ENCODE peak calls at places on chromosomes 4 and X, in four cellular contexts. S is GM12878, J is GM12891, C is K562. W is an unnamed sample.

GRCh38 chr4:180449395-180449956 is 1793.7 kb upstream of the TENM3 start:
- DNase-seq in S (no peak), J (peak), C (no peak), W (peak)

GRCh38 chr4:84673475-84674230 is 90.7 kb downstream of the CDS1 start:
- DNase-seq in J (no peak), C (no peak), S (no peak), W (no peak)

GRCh38 chr4:168540086-168540864 is 43.4 kb downstream of the PALLD start:
- DNase-seq in S (no peak), J (no peak), C (no peak), W (no peak)

GRCh38 chr4:166021617-166022016 is 148.6 kb downstream of the TLL1 start:
- DNase-seq in S (no peak), J (no peak), C (no peak), W (no peak)

GRCh38 chrX:154779261-154779660 is 16.6 kb downstream of the DKC1 start:
- DNase-seq in C (no peak), S (no peak), J (no peak), W (peak)

GRCh38 chr4:166432842-166433241 is 559.8 kb downstream of the TLL1 start:
- DNase-seq in C (no peak), J (no peak), S (no peak), W (no peak)

GRCh38 chrX:129748265-129748664 is 9.5 kb downstream of the XPNPEP2 start:
- DNase-seq in J (no peak), C (no peak), S (no peak), W (peak)

GRCh38 chrX:46554942-46555341 is 9.7 kb upstream of the ZNF674 start:
- DNase-seq in J (no peak), C (no peak), S (no peak), W (no peak)

GRCh38 chr4:52868138-52868537 is 6.0 kb downstream of the RASL11B start:
- DNase-seq in C (no peak), J (no peak), S (no peak), W (no peak)

GRCh38 chr4:98838977-98839618 is 89.8 kb downstream of the EIF4E start:
- DNase-seq in J (no peak), C (peak), S (no peak), W (peak)

GRCh38 chrX:1423215-1423614 is 29.5 kb downstream of the ASMTL start:
- DNase-seq in C (no peak), S (no peak), J (no peak), W (no peak)

GRCh38 chrX:17738002-17738713 is 865 bp downstream of the SCML1 start:
- DNase-seq in S (no peak), C (no peak), J (no peak), W (no peak)

GRCh38 chr4:23775694-23776093 is 114.2 kb downstream of the PPARGC1A start:
- DNase-seq in C (no peak), S (no peak), J (no peak), W (no peak)

DNA sequence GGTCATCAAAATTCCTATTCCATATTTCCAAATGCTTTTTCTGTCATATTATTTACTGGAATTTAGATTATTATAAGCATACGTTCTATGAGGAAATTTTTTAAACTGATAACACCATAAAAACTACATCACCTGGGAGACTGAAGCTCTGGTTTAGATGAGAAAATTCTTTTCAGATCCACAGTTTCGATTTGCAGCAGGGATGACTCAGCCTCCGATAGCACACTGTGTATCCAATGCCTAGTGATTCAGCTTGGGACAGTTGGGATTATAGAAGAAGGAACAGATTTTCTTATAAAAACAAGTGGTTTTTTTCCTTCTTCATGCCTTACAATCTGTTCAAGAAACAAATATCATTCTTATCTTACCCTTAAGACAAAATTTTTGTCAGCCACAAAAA is 129.0 kb downstream of the FBXO8 start:
- DNase-seq in S (no peak), C (peak), J (no peak), W (no peak)
- TF ChIP-seq SPI1 in S (no peak), C (no peak), J (no peak), W (no peak)

DNA sequence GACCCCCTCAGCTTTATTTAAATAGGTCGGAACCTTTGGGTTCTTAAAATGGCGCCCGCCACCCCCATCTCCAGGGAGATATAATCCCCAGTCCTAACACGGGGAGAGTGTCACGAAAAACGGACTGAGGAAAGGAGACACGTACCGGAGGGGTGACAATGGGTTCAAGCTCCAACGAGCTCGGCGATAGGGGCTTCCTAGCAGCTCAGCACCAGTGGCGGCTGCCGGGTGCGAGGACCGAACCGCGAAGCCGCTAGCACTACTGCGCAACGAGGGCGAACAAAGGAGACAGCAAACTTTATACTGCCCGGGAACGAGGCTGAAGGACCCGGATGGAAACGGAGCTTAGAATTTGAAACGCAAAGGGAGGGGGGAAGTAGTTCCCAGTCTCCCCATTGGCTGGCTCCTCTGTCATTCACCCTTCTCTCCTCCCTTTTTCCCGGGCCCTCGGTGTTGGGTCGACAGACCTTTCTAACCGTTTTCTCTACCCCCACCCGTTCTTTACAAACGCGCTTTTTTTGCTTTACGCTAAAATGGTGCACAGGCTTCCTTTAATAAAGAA is at the start of gene RBMX:
- DNase-seq in J (peak), C (peak), S (peak), W (peak)
- TF ChIP-seq POLR2AphosphoS5 in J (peak), C (peak), S (peak), W (peak)

GRCh38 chr4:15436515-15436914 is 8.7 kb downstream of the C1QTNF7 start:
- DNase-seq in S (no peak), J (no peak), C (no peak), W (no peak)
- TF ChIP-seq SPI1 in S (no peak), J (no peak), C (no peak), W (no peak)

GRCh38 chr4:145496292-145496691 is 14.6 kb downstream of the SMAD1 start:
- DNase-seq in J (no peak), C (no peak), S (no peak), W (no peak)

GRCh38 chr4:145497199-145498149 is 15.8 kb downstream of the SMAD1 start:
- DNase-seq in S (no peak), J (no peak), C (no peak), W (no peak)

GRCh38 chr4:145492376-145492775 is 10.7 kb downstream of the SMAD1 start:
- DNase-seq in S (no peak), C (no peak), J (no peak), W (no peak)

GRCh38 chr4:145498430-145498829 is 16.8 kb downstream of the SMAD1 start:
- DNase-seq in S (no peak), C (no peak), J (no peak), W (no peak)

GRCh38 chr4:145494666-145495065 is 13.0 kb downstream of the SMAD1 start:
- DNase-seq in S (no peak), C (no peak), J (no peak), W (no peak)
- TF ChIP-seq POLR2AphosphoS5 in S (no peak), C (no peak), J (no peak), W (no peak)

GRCh38 chrX:9794495-9794894 is 8.3 kb downstream of the SHROOM2 start:
- DNase-seq in J (no peak), S (no peak), C (no peak), W (no peak)

GRCh38 chrX:9797961-9798360 is 11.7 kb downstream of the SHROOM2 start:
- DNase-seq in S (no peak), J (no peak), C (no peak), W (no peak)
- TF ChIP-seq SPI1 in S (no peak), J (no peak), C (no peak), W (no peak)

W was measured in HL-60.